ENCODE peak calls at places on chromosomes 7 and 10, in five cellular contexts. M is fibroblast of lung, O is dorsolateral prefrontal cortex, L is K562, J is esophagus squamous epithelium. I is an unnamed sample.

GRCh38 chr10:131885391-131886165 is 15.2 kb upstream of the PPP2R2D start:
- DNase-seq in M (peak), O (peak), L (peak), J (no peak), I (peak)

GRCh38 chr7:52283399-52283798 is 752.0 kb upstream of the POM121L12 start:
- DNase-seq in M (no peak), O (no peak), L (no peak), J (no peak), I (no peak)

GRCh38 chr7:73427902-73428696 is 5.5 kb upstream of the FZD9 start:
- DNase-seq in M (no peak), O (no peak), L (no peak), J (no peak), I (no peak)

GRCh38 chr10:59240581-59241183 is 64.2 kb downstream of the PHYHIPL start:
- DNase-seq in M (peak), O (no peak), L (peak), J (no peak), I (peak)

GRCh38 chr7:604038-604883 is 84.6 kb upstream of the PDGFA start:
- DNase-seq in M (peak), O (no peak), L (peak), J (peak), I (no peak)

GRCh38 chr7:8627322-8627721 is 193.9 kb downstream of the NXPH1 start:
- DNase-seq in M (no peak), O (no peak), L (no peak), J (no peak), I (no peak)

GRCh38 chr10:101029520-101030309 is 1.2 kb downstream of the PDZD7 start:
- DNase-seq in M (no peak), O (no peak), L (peak), J (no peak), I (no peak)

GRCh38 chr7:80896856-80897598 is 21.8 kb downstream of the SEMA3C start:
- DNase-seq in M (no peak), O (no peak), L (no peak), J (no peak), I (no peak)

GRCh38 chr7:17501461-17502208 is 203.2 kb downstream of the AHR start:
- DNase-seq in M (peak), O (no peak), L (no peak), J (no peak), I (no peak)

GRCh38 chr10:91596821-91597396 is 36.0 kb downstream of the PPP1R3C start:
- DNase-seq in M (peak), O (no peak), L (no peak), J (no peak), I (peak)

GRCh38 chr7:49001610-49002033 is 77.3 kb downstream of the CDC14C start:
- DNase-seq in M (peak), O (no peak), L (peak), J (no peak), I (peak)

GRCh38 chr7:14685112-14685511 is 217.4 kb downstream of the DGKB start:
- DNase-seq in M (no peak), O (no peak), L (no peak), J (no peak), I (no peak)

GRCh38 chr7:14688208-14688607 is 214.3 kb downstream of the DGKB start:
- DNase-seq in M (no peak), O (no peak), L (no peak), J (no peak), I (no peak)

GRCh38 chr7:14687241-14687640 is 215.3 kb downstream of the DGKB start:
- DNase-seq in M (no peak), O (no peak), L (no peak), J (no peak), I (no peak)

GRCh38 chr7:14690075-14690474 is 212.5 kb downstream of the DGKB start:
- DNase-seq in M (no peak), O (no peak), L (no peak), J (no peak), I (no peak)

GRCh38 chr7:14687777-14688176 is 214.8 kb downstream of the DGKB start:
- DNase-seq in M (peak), O (no peak), L (no peak), J (no peak), I (peak)
- H3K4me3 ChIP-seq in M (no peak), O (no peak), L (no peak), J (no peak), I (no peak)

DNA sequence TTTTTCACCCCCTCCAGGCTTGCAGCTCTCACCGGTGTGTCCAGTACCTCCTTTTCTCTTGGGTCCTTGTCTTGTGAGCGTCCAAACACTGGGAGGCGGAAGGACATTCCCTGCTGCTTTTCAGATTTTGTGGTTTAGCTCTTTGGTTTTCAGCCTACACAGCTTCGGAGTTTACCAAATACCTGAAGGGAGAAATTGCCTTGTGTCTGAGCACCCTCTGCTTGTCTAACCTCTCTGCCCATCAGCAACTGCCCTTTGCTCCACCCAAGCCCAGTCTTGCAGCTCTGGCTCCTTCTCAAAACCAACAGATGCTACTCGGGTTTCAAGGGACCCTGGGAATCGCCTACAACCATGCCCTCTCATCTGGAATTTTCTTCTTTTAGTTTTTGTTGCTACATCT is 519.1 kb upstream of the IGFBP3 start:
- DNase-seq in M (no peak), O (no peak), L (no peak), J (no peak), I (no peak)
- H3K4me3 ChIP-seq in M (no peak), O (no peak), L (no peak), J (no peak), I (no peak)

DNA sequence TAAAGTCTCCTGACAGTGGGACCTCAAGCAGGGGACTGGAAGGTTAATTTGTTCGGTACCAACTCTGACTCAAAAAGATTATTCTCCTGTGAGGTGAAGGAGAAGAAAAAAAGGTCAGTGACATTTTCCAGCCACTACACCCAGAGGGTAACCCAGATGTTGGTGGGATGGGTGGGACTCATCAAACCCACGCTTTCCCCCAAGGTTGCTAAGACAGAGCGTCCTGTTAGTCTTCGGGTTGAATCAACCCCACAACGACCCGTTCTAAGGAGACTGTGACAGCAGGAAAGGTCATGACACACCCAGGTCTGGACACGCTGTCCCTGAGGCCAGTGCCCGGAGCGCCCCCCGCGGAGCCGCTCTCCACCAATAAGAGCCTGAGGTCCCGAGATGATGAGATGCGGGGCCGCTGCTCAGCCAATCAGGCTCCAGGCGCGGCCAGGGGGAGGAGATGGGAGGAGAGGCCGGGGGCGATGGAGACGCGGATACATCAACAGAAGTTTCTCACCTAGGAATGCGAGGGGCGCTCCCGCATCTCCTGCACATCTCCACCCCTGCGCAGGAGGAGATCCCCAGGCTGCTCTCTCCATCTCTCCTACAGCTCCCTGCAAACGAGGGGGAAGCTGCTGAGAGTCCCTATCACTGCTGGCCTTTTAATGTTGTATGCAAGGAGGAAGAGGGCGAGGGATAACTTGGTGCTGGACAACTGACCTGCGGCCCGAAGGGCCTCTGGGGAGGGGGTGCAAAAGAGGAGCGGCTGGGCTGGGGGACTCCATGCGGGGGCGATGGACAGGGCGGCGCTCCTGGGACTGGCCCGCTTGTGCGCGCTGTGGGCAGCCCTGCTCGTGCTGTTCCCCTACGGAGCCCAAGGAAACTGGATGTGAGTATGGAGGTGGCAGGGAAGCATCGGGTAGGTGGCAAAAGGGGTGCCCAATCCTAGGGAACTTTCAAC is at the start of gene WNT16:
- DNase-seq in M (no peak), O (no peak), L (peak), J (no peak), I (no peak)
- H3K4me3 ChIP-seq in M (peak), O (peak), L (no peak), J (peak), I (peak)

DNA sequence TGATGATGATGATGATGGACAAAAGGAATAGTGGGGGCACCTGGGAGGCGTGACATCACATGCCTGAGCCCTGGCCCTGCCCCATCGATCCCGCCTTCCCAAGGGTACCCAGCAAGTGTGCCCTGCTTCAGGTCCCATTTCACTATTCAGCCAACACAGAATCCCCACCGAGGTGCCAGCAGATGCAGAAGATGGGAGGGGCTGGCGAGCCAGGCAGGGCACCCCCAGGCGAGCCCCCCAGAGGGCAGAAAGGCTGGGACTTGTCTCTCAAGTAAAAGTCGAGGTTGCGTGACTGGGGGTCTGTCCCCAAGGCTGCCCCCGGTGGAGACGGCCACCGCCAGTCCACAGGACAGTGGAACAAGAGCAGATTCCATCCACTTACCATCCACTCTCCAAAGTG is 57.5 kb downstream of the INSIG1 start:
- DNase-seq in M (no peak), O (no peak), L (no peak), J (no peak), I (no peak)
- H3K4me3 ChIP-seq in M (no peak), O (no peak), L (no peak), J (no peak), I (no peak)

GRCh38 chr7:20786779-20787651 is at the start of gene SP8:
- DNase-seq in M (peak), O (no peak), L (peak), J (no peak), I (peak)

GRCh38 chr7:20786049-20786412 is 655 bp downstream of the SP8 start:
- DNase-seq in M (no peak), O (no peak), L (no peak), J (no peak), I (peak)

GRCh38 chr7:20785211-20786048 is 1.3 kb downstream of the SP8 start:
- DNase-seq in M (no peak), O (no peak), L (no peak), J (no peak), I (peak)

GRCh38 chr7:20787658-20788057 is 972 bp upstream of the SP8 start:
- DNase-seq in M (no peak), O (no peak), L (no peak), J (no peak), I (no peak)

DNA sequence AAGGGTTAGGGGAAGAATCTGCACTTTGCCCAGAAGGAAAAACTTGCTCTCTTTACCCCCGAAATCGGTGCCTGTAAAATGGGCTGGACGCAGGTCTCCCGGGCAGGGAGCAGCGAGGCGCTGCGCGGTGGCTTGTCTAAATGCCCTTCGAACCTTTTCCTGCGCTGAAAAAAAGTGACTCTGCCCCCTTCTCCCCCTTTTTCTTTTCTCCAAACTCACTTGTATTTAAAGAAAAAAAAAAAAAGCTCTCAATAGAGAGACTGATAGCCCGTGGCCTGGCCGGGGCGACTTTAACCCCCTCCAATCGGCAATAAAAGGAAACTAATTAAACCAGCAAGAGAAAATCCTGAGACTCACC is 286 bp downstream of the SP8 start:
- DNase-seq in M (no peak), O (no peak), L (no peak), J (no peak), I (no peak)
- H3K4me3 ChIP-seq in M (peak), O (peak), L (peak), J (peak), I (peak)

DNA sequence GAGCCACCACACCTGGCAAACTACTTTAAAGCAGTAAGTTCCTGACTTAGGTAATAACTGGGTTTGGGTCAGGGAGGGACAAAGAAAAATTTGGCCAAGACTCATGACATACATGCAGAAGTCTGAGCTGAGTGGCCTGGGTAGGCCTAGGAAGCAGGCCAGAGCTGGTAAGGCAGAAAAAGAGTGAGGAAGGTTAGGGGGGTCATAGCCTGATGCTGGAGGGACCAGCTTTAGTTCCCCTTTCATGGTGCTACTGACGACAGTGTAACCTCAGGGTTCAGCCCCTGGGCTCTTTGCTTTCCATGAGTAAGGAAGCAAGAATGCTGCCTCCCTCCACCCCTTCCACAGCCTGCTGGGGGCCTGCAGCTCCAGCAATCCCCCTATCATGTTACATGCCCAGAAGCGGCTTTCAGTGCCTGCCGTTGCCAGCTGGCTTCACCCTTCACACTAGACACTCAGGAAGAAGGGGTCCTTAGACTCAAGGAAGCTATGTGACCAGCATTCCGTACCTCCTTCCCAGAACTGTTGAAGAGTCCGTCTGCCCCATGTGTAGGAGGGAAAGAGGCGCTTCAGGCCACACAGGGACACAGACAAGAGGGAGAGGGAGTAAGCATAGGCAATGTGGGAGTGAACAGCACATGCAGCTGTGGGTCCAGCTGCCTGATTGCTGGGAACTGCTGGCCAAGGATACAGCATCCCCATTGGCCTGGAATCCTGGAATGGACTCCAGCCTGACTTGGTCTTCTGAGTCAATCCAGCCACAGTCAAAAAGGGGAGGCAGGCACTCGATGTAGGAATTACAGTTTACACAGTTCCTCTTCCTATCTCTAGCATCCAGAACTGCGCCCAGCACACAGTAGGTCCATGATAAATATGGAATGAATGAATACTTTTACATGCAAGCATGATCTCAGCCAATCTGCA is 4.1 kb upstream of the PLAU start:
- DNase-seq in M (peak), O (no peak), L (no peak), J (no peak), I (peak)
- H3K4me3 ChIP-seq in M (peak), O (no peak), L (no peak), J (no peak), I (no peak)

GRCh38 chr7:27107901-27108381 is 5.5 kb upstream of the HOXA2 start:
- DNase-seq in M (peak), O (no peak), L (no peak), J (no peak), I (no peak)

GRCh38 chr7:27105161-27106122 is 3.0 kb upstream of the HOXA2 start:
- DNase-seq in M (peak), O (no peak), L (no peak), J (no peak), I (no peak)

GRCh38 chr7:27107391-27107900 is 5.0 kb upstream of the HOXA2 start:
- DNase-seq in M (peak), O (no peak), L (no peak), J (no peak), I (no peak)

GRCh38 chr7:27106181-27106905 is 3.9 kb upstream of the HOXA2 start:
- DNase-seq in M (peak), O (no peak), L (no peak), J (no peak), I (no peak)

GRCh38 chr7:27106906-27107250 is 4.4 kb upstream of the HOXA2 start:
- DNase-seq in M (no peak), O (no peak), L (no peak), J (no peak), I (no peak)
- H3K4me3 ChIP-seq in M (peak), O (no peak), L (no peak), J (peak), I (no peak)